ENCODE peak calls at places on chromosomes 7 and 10, in ten cellular contexts. O is PC-9; Z is neural crest cell; D is transverse colon; P is stimulated activated CD8-positive, alpha-beta memory T cell treated with anti-CD3 and anti-CD28 coated beads, Interleukin-12 subunit alpha, Interleukin-12 subunit beta, amount 100 ng/mL, for 4 hours; R is AG08395; G is SK-N-MC; J is Calu3; A is HFFc6; H is testis. E is an unnamed sample.

GRCh38 chr10:72691470-72692056 is 380 bp upstream of the MCU start:
- DNase-seq in Z (no peak), R (peak; percentile 95), D (no peak), J (no peak), A (no peak), G (no peak), P (no peak), O (peak; percentile 92), H (no peak), E (no peak)

GRCh38 chr7:25672476-25672875 is 444.2 kb upstream of the NPVF start:
- DNase-seq in D (no peak), R (no peak), A (no peak), O (no peak), P (no peak), H (no peak), G (no peak), J (no peak), Z (no peak), E (no peak)

GRCh38 chr7:13336227-13336626 is 648.8 kb downstream of the ARL4A start:
- DNase-seq in D (no peak), P (no peak), G (peak; percentile 78), A (peak; percentile 30), R (peak; percentile 22), O (no peak), J (no peak), Z (no peak), H (no peak), E (no peak)

GRCh38 chr7:93949468-93949867 is 27.9 kb downstream of the GNG11 start:
- DNase-seq in J (no peak), G (no peak), H (no peak), Z (no peak), P (no peak), A (peak; percentile 80), R (peak; percentile 84), O (no peak), D (no peak), E (no peak)

GRCh38 chr10:8543361-8544056 is 489.0 kb downstream of the GATA3 start:
- DNase-seq in R (no peak), H (no peak), J (peak; percentile 88), P (no peak), O (peak; percentile 85), D (peak; percentile 50), G (no peak), A (no peak), Z (no peak), E (no peak)

GRCh38 chr7:109552017-109552416 is 982.3 kb downstream of the DNAJB9 start:
- DNase-seq in D (no peak), O (no peak), J (no peak), A (no peak), P (no peak), H (no peak), G (no peak), R (no peak), Z (no peak), E (no peak)

GRCh38 chr10:11578802-11579255 is 32.6 kb downstream of the USP6NL start:
- DNase-seq in H (no peak), Z (no peak), O (no peak), A (no peak), G (no peak), R (no peak), P (no peak), D (no peak), J (no peak), E (no peak)

GRCh38 chr10:43372751-43373445 is 1.5 kb downstream of the FXYD4 start:
- DNase-seq in R (no peak), Z (no peak), D (no peak), A (no peak), G (no peak), P (no peak), O (no peak), H (no peak), J (no peak), E (no peak)

GRCh38 chr7:138396251-138397070 is 63.6 kb upstream of the TRIM24 start:
- DNase-seq in A (no peak), H (no peak), G (no peak), P (no peak), J (peak; percentile 81), Z (peak; percentile 6), D (peak; percentile 17), R (no peak), O (peak; percentile 62), E (no peak)

GRCh38 chr10:79028456-79029010 is 40.2 kb upstream of the ZMIZ1 start:
- DNase-seq in D (no peak), P (no peak), G (no peak), O (no peak), J (no peak), A (no peak), R (no peak), H (no peak), Z (no peak), E (no peak)

GRCh38 chr10:43231523-43232078 is 35.3 kb downstream of the RASGEF1A start:
- DNase-seq in A (no peak), G (no peak), R (no peak), J (no peak), P (no peak), Z (no peak), H (no peak), D (peak; percentile 31), O (no peak), E (no peak)

GRCh38 chr10:105188737-105189463 is 547.8 kb downstream of the SORCS3 start:
- DNase-seq in J (no peak), P (no peak), A (no peak), H (no peak), D (no peak), R (peak; percentile 14), Z (no peak), G (no peak), O (no peak), E (no peak)

E was measured in prostate gland.